ENCODE peak calls at places on chromosomes 5 and 9, in eight cellular contexts. One of them, this sample, is unnamed.

GRCh38 chr5:43312076-43312620 is 1.1 kb downstream of the HMGCS1 start:
- DNase-seq in Panc1: no peak
- DNase-seq in stimulated activated CD8-positive, alpha-beta memory T cell treated with anti-CD3 and anti-CD28 coated beads, Interleukin-4, amount 100 ng/mL, for 1 hour: no peak
- DNase-seq in cardiac muscle cell: no peak
- DNase-seq in left cardiac atrium: no peak
- DNase-seq in CD4-positive, alpha-beta T cell: no peak
- DNase-seq in fibroblast of pulmonary artery: no peak
- DNase-seq in small intestine: no peak
- DNase-seq in this sample: no peak

GRCh38 chr9:127741831-127742434 is 6.8 kb upstream of the TOR2A start:
- DNase-seq in Panc1: no peak
- DNase-seq in stimulated activated CD8-positive, alpha-beta memory T cell treated with anti-CD3 and anti-CD28 coated beads, Interleukin-4, amount 100 ng/mL, for 1 hour: no peak
- DNase-seq in cardiac muscle cell: no peak
- DNase-seq in left cardiac atrium: peak; percentile 71
- DNase-seq in CD4-positive, alpha-beta T cell: no peak
- DNase-seq in fibroblast of pulmonary artery: no peak
- DNase-seq in small intestine: peak; percentile 65
- DNase-seq in this sample: no peak

GRCh38 chr5:102638912-102639652 is 116.0 kb upstream of the PAM start:
- DNase-seq in Panc1: no peak
- DNase-seq in stimulated activated CD8-positive, alpha-beta memory T cell treated with anti-CD3 and anti-CD28 coated beads, Interleukin-4, amount 100 ng/mL, for 1 hour: no peak
- DNase-seq in cardiac muscle cell: no peak
- DNase-seq in left cardiac atrium: no peak
- DNase-seq in CD4-positive, alpha-beta T cell: no peak
- DNase-seq in fibroblast of pulmonary artery: no peak
- DNase-seq in small intestine: no peak
- DNase-seq in this sample: no peak

GRCh38 chr5:174799146-174799545 is 74.8 kb downstream of the MSX2 start:
- DNase-seq in Panc1: no peak
- DNase-seq in stimulated activated CD8-positive, alpha-beta memory T cell treated with anti-CD3 and anti-CD28 coated beads, Interleukin-4, amount 100 ng/mL, for 1 hour: no peak
- DNase-seq in cardiac muscle cell: peak; percentile 48
- DNase-seq in left cardiac atrium: no peak
- DNase-seq in CD4-positive, alpha-beta T cell: no peak
- DNase-seq in fibroblast of pulmonary artery: no peak
- DNase-seq in small intestine: no peak
- DNase-seq in this sample: no peak

GRCh38 chr5:142829821-142830220 is 59.6 kb downstream of the ARHGAP26 start:
- DNase-seq in Panc1: no peak
- DNase-seq in stimulated activated CD8-positive, alpha-beta memory T cell treated with anti-CD3 and anti-CD28 coated beads, Interleukin-4, amount 100 ng/mL, for 1 hour: no peak
- DNase-seq in cardiac muscle cell: peak; percentile 50
- DNase-seq in left cardiac atrium: no peak
- DNase-seq in CD4-positive, alpha-beta T cell: no peak
- DNase-seq in fibroblast of pulmonary artery: no peak
- DNase-seq in small intestine: no peak
- DNase-seq in this sample: no peak

GRCh38 chr5:112059601-112060135 is 302.7 kb upstream of the NREP start:
- DNase-seq in Panc1: no peak
- DNase-seq in stimulated activated CD8-positive, alpha-beta memory T cell treated with anti-CD3 and anti-CD28 coated beads, Interleukin-4, amount 100 ng/mL, for 1 hour: no peak
- DNase-seq in cardiac muscle cell: peak; percentile 17
- DNase-seq in left cardiac atrium: no peak
- DNase-seq in CD4-positive, alpha-beta T cell: no peak
- DNase-seq in fibroblast of pulmonary artery: no peak
- DNase-seq in small intestine: no peak
- DNase-seq in this sample: no peak

GRCh38 chr5:125981016-125981415 is 442.2 kb upstream of the GRAMD2B start:
- DNase-seq in Panc1: no peak
- DNase-seq in stimulated activated CD8-positive, alpha-beta memory T cell treated with anti-CD3 and anti-CD28 coated beads, Interleukin-4, amount 100 ng/mL, for 1 hour: no peak
- DNase-seq in cardiac muscle cell: no peak
- DNase-seq in left cardiac atrium: no peak
- DNase-seq in CD4-positive, alpha-beta T cell: no peak
- DNase-seq in fibroblast of pulmonary artery: no peak
- DNase-seq in small intestine: no peak
- DNase-seq in this sample: no peak

GRCh38 chr9:131781069-131781468 is 41.2 kb upstream of the RAPGEF1 start:
- DNase-seq in Panc1: no peak
- DNase-seq in stimulated activated CD8-positive, alpha-beta memory T cell treated with anti-CD3 and anti-CD28 coated beads, Interleukin-4, amount 100 ng/mL, for 1 hour: no peak
- DNase-seq in cardiac muscle cell: peak; percentile 8
- DNase-seq in left cardiac atrium: no peak
- DNase-seq in CD4-positive, alpha-beta T cell: no peak
- DNase-seq in fibroblast of pulmonary artery: no peak
- DNase-seq in small intestine: no peak
- DNase-seq in this sample: no peak

GRCh38 chr5:65774346-65774745 is 52.3 kb downstream of the NLN start:
- DNase-seq in Panc1: no peak
- DNase-seq in stimulated activated CD8-positive, alpha-beta memory T cell treated with anti-CD3 and anti-CD28 coated beads, Interleukin-4, amount 100 ng/mL, for 1 hour: no peak
- DNase-seq in cardiac muscle cell: peak; percentile 73
- DNase-seq in left cardiac atrium: no peak
- DNase-seq in CD4-positive, alpha-beta T cell: no peak
- DNase-seq in fibroblast of pulmonary artery: peak; percentile 69
- DNase-seq in small intestine: no peak
- DNase-seq in this sample: peak; percentile 82

GRCh38 chr5:99088309-99088708 is 159.5 kb upstream of the CHD1 start:
- DNase-seq in Panc1: no peak
- DNase-seq in stimulated activated CD8-positive, alpha-beta memory T cell treated with anti-CD3 and anti-CD28 coated beads, Interleukin-4, amount 100 ng/mL, for 1 hour: no peak
- DNase-seq in cardiac muscle cell: no peak
- DNase-seq in left cardiac atrium: no peak
- DNase-seq in CD4-positive, alpha-beta T cell: no peak
- DNase-seq in fibroblast of pulmonary artery: peak; percentile 23
- DNase-seq in small intestine: no peak
- DNase-seq in this sample: no peak

GRCh38 chr5:54311178-54311811 is 922 bp upstream of the ARL15 start:
- DNase-seq in Panc1: no peak
- DNase-seq in stimulated activated CD8-positive, alpha-beta memory T cell treated with anti-CD3 and anti-CD28 coated beads, Interleukin-4, amount 100 ng/mL, for 1 hour: no peak
- DNase-seq in cardiac muscle cell: peak; percentile 41
- DNase-seq in left cardiac atrium: no peak
- DNase-seq in CD4-positive, alpha-beta T cell: no peak
- DNase-seq in fibroblast of pulmonary artery: peak; percentile 29
- DNase-seq in small intestine: peak; percentile 31
- DNase-seq in this sample: no peak

GRCh38 chr5:151042453-151043093 is 22.2 kb downstream of the GPX3 start:
- DNase-seq in Panc1: no peak
- DNase-seq in stimulated activated CD8-positive, alpha-beta memory T cell treated with anti-CD3 and anti-CD28 coated beads, Interleukin-4, amount 100 ng/mL, for 1 hour: no peak
- DNase-seq in cardiac muscle cell: no peak
- DNase-seq in left cardiac atrium: peak; percentile 9
- DNase-seq in CD4-positive, alpha-beta T cell: no peak
- DNase-seq in fibroblast of pulmonary artery: no peak
- DNase-seq in small intestine: no peak
- DNase-seq in this sample: no peak

GRCh38 chr9:108017671-108018070 is 528.1 kb upstream of the KLF4 start:
- DNase-seq in Panc1: no peak
- DNase-seq in stimulated activated CD8-positive, alpha-beta memory T cell treated with anti-CD3 and anti-CD28 coated beads, Interleukin-4, amount 100 ng/mL, for 1 hour: no peak
- DNase-seq in cardiac muscle cell: no peak
- DNase-seq in left cardiac atrium: no peak
- DNase-seq in CD4-positive, alpha-beta T cell: no peak
- DNase-seq in fibroblast of pulmonary artery: no peak
- DNase-seq in small intestine: no peak
- DNase-seq in this sample: no peak

GRCh38 chr5:157575096-157575872 is at the start of gene ADAM19:
- DNase-seq in Panc1: no peak
- DNase-seq in stimulated activated CD8-positive, alpha-beta memory T cell treated with anti-CD3 and anti-CD28 coated beads, Interleukin-4, amount 100 ng/mL, for 1 hour: peak; percentile 32
- DNase-seq in cardiac muscle cell: peak; percentile 73
- DNase-seq in left cardiac atrium: peak; percentile 62
- DNase-seq in CD4-positive, alpha-beta T cell: peak; percentile 28
- DNase-seq in fibroblast of pulmonary artery: peak; percentile 59
- DNase-seq in small intestine: no peak
- DNase-seq in this sample: no peak

GRCh38 chr5:140131967-140132409 is 6.3 kb downstream of the IGIP start:
- DNase-seq in Panc1: no peak
- DNase-seq in stimulated activated CD8-positive, alpha-beta memory T cell treated with anti-CD3 and anti-CD28 coated beads, Interleukin-4, amount 100 ng/mL, for 1 hour: no peak
- DNase-seq in cardiac muscle cell: peak; percentile 89
- DNase-seq in left cardiac atrium: peak; percentile 53
- DNase-seq in CD4-positive, alpha-beta T cell: no peak
- DNase-seq in fibroblast of pulmonary artery: peak; percentile 86
- DNase-seq in small intestine: no peak
- DNase-seq in this sample: no peak

GRCh38 chr5:150590979-150591411 is 49.5 kb upstream of the SYNPO start:
- DNase-seq in Panc1: no peak
- DNase-seq in stimulated activated CD8-positive, alpha-beta memory T cell treated with anti-CD3 and anti-CD28 coated beads, Interleukin-4, amount 100 ng/mL, for 1 hour: no peak
- DNase-seq in cardiac muscle cell: peak; percentile 70
- DNase-seq in left cardiac atrium: peak; percentile 77
- DNase-seq in CD4-positive, alpha-beta T cell: no peak
- DNase-seq in fibroblast of pulmonary artery: peak; percentile 53
- DNase-seq in small intestine: no peak
- DNase-seq in this sample: no peak